ENCODE peak calls at places on chromosome 20, in five cellular contexts. G is AG20443; M is stimulated activated naive CD8-positive, alpha-beta T cell treated with anti-CD3 and anti-CD28 coated beads, Interleukin-15, amount 100 ng/mL, for 72 hours; U is NCI-H1436; K is activated CD4-positive, alpha-beta T cell treated with anti-CD3 and anti-CD28 coated beads for 48 hours. N is an unnamed sample.

GRCh38 chr20:47502801-47503239 is 1.1 kb downstream of the NCOA3 start:
- DNase-seq in G (peak; percentile 37), M (peak; percentile 27), U (no peak), K (no peak), N (peak; percentile 76)

GRCh38 chr20:20568604-20569205 is 143.7 kb downstream of the RALGAPA2 start:
- DNase-seq in G (peak; percentile 67), M (peak; percentile 5), U (peak; percentile 64), K (peak; percentile 54), N (peak; percentile 74)

GRCh38 chr20:37385659-37386504 is 39.9 kb downstream of the SRC start:
- DNase-seq in G (no peak), M (no peak), U (no peak), K (no peak), N (no peak)

GRCh38 chr20:34629342-34629741 is 47.5 kb downstream of the PIGU start:
- DNase-seq in G (peak; percentile 28), M (no peak), U (no peak), K (no peak), N (no peak)

GRCh38 chr20:62627901-62628612 is 14.2 kb upstream of the SLCO4A1 start:
- DNase-seq in G (peak; percentile 40), M (no peak), U (no peak), K (no peak), N (peak; percentile 67)

GRCh38 chr20:25749667-25750066 is 53.0 kb upstream of the ZNF337 start:
- DNase-seq in G (no peak), M (no peak), U (no peak), K (no peak), N (no peak)

GRCh38 chr20:11080776-11081406 is 407.1 kb upstream of the JAG1 start:
- DNase-seq in G (no peak), M (no peak), U (no peak), K (no peak), N (no peak)

GRCh38 chr20:41738584-41739193 is 120.5 kb upstream of the CHD6 start:
- DNase-seq in G (peak; percentile 80), M (peak; percentile 34), U (peak; percentile 42), K (peak; percentile 68), N (peak; percentile 75)

GRCh38 chr20:58700823-58701222 is 8.2 kb downstream of the NPEPL1 start:
- DNase-seq in G (no peak), M (no peak), U (no peak), K (no peak), N (no peak)

GRCh38 chr20:2840967-2841531 is 504 bp downstream of the VPS16 start:
- DNase-seq in G (peak; percentile 86), M (no peak), U (no peak), K (peak; percentile 53), N (peak; percentile 85)

GRCh38 chr20:1327827-1328679 is 886 bp downstream of the SDCBP2 start:
- DNase-seq in G (peak; percentile 2), M (no peak), U (no peak), K (no peak), N (no peak)

GRCh38 chr20:24756292-24757025 is 192.6 kb upstream of the CST7 start:
- DNase-seq in G (no peak), M (no peak), U (no peak), K (no peak), N (no peak)

GRCh38 chr20:32249030-32249738 is 28.3 kb upstream of the KIF3B start:
- DNase-seq in G (no peak), M (peak; percentile 51), U (no peak), K (peak; percentile 46), N (no peak)

GRCh38 chr20:59032713-59033059 is 551 bp upstream of the ATP5F1E start:
- DNase-seq in G (peak; percentile 52), M (no peak), U (no peak), K (no peak), N (peak; percentile 76)

GRCh38 chr20:32990426-32990825 is 13.8 kb downstream of the SUN5 start:
- DNase-seq in G (no peak), M (no peak), U (no peak), K (no peak), N (no peak)

GRCh38 chr20:13436530-13436929 is 202.2 kb downstream of the TASP1 start:
- DNase-seq in G (no peak), M (no peak), U (no peak), K (no peak), N (no peak)

GRCh38 chr20:59027746-59028320 is 4.3 kb downstream of the ATP5F1E start:
- DNase-seq in G (peak; percentile 51), M (no peak), U (no peak), K (no peak), N (peak; percentile 73)

GRCh38 chr20:41701596-41702350 is 83.6 kb upstream of the CHD6 start:
- DNase-seq in G (peak; percentile 53), M (no peak), U (no peak), K (no peak), N (peak; percentile 61)